ENCODE peak calls at places on chromosomes 2 and 18, in nine cellular contexts. E is fibroblast of lung, T is SK-N-SH, K is pancreas, O is adrenal gland, L is thyroid gland, C is A549, V is heart right ventricle, A is MM.1S. H is an unnamed sample.
A peak's percentile ranks its signal among the peaks of the same experiment; 100 is the strongest.

GRCh38 chr2:28427741-28428412 is 35.2 kb downstream of the FOSL2 start:
- DNase-seq in E (no peak), T (no peak), K (no peak), O (no peak), L (no peak), C (no peak), V (no peak), A (no peak), H (no peak)

GRCh38 chr18:12373032-12373770 is 3.8 kb downstream of the AFG3L2 start:
- DNase-seq in E (peak; percentile 64), T (no peak), K (no peak), O (no peak), L (no peak), C (no peak), V (no peak), A (no peak), H (peak; percentile 47)

GRCh38 chr2:26035110-26035728 is 1.3 kb downstream of the RAB10 start:
- DNase-seq in E (no peak), T (peak; percentile 39), K (no peak), O (no peak), L (no peak), C (no peak), V (no peak), A (no peak), H (no peak)

GRCh38 chr2:225462945-225463344 is 63.4 kb downstream of the NYAP2 start:
- DNase-seq in E (no peak), T (no peak), K (no peak), O (no peak), L (no peak), C (no peak), V (no peak), A (no peak), H (peak; percentile 45)

GRCh38 chr2:221255862-221256261 is 316.2 kb downstream of the EPHA4 start:
- DNase-seq in E (no peak), T (no peak), K (no peak), O (no peak), L (peak; percentile 15), C (no peak), V (no peak), A (no peak), H (no peak)

GRCh38 chr2:172740871-172741270 is 5.2 kb downstream of the RAPGEF4 start:
- DNase-seq in E (no peak), T (no peak), K (no peak), O (no peak), L (no peak), C (no peak), V (no peak), A (no peak), H (no peak)

GRCh38 chr18:48540329-48541025 is 1.6 kb downstream of the CTIF start:
- DNase-seq in E (peak; percentile 63), T (peak; percentile 81), K (peak; percentile 84), O (peak; percentile 60), L (peak; percentile 57), C (peak; percentile 67), V (peak; percentile 65), A (peak; percentile 64), H (peak; percentile 50)

GRCh38 chr2:105747997-105748396 is 3.3 kb downstream of the NCK2 start:
- DNase-seq in E (no peak), T (no peak), K (no peak), O (no peak), L (no peak), C (no peak), V (no peak), A (no peak), H (no peak)

GRCh38 chr2:123953848-123954247 is 71.2 kb upstream of the CNTNAP5 start:
- DNase-seq in E (peak; percentile 17), T (no peak), K (no peak), O (no peak), L (no peak), C (no peak), V (no peak), A (no peak), H (peak; percentile 20)

GRCh38 chr2:235560345-235560744 is 66.5 kb downstream of the AGAP1 start:
- DNase-seq in E (no peak), T (no peak), K (no peak), O (no peak), L (no peak), C (no peak), V (no peak), A (no peak), H (no peak)

GRCh38 chr2:128536925-128537620 is 218.4 kb upstream of the HS6ST1 start:
- DNase-seq in E (peak; percentile 98), T (no peak), K (no peak), O (peak; percentile 58), L (no peak), C (peak; percentile 27), V (no peak), A (no peak), H (peak; percentile 97)

GRCh38 chr2:64525323-64525625 is 1.1 kb downstream of the AFTPH start:
- DNase-seq in E (peak; percentile 37), T (no peak), K (no peak), O (no peak), L (no peak), C (no peak), V (no peak), A (peak; percentile 24), H (peak; percentile 30)

GRCh38 chr2:239639366-239640185 is 238.8 kb upstream of the HDAC4 start:
- DNase-seq in E (no peak), T (no peak), K (no peak), O (no peak), L (no peak), C (no peak), V (no peak), A (no peak), H (no peak)

GRCh38 chr18:59737776-59738295 is 40.6 kb upstream of the CCBE1 start:
- DNase-seq in E (no peak), T (no peak), K (no peak), O (no peak), L (no peak), C (no peak), V (no peak), A (no peak), H (no peak)

GRCh38 chr2:9071584-9072124 is 68.2 kb upstream of the MBOAT2 start:
- DNase-seq in E (no peak), T (no peak), K (no peak), O (no peak), L (no peak), C (peak; percentile 43), V (no peak), A (no peak), H (no peak)

GRCh38 chr2:69424410-69424809 is 12.8 kb downstream of the NFU1 start:
- DNase-seq in E (no peak), T (no peak), K (no peak), O (no peak), L (no peak), C (no peak), V (no peak), A (no peak), H (no peak)

GRCh38 chr2:69422198-69422597 is 15.0 kb downstream of the NFU1 start:
- DNase-seq in E (no peak), T (no peak), K (no peak), O (no peak), L (no peak), C (no peak), V (no peak), A (no peak), H (peak; percentile 28)
- H3K4me3 ChIP-seq in E (no peak overlapping the region), T (no peak overlapping the region), K (no peak overlapping the region), O (no peak overlapping the region), L (no peak overlapping the region), C (no peak overlapping the region), V (no peak overlapping the region), A (no peak overlapping the region), H (no peak overlapping the region)

GRCh38 chr18:69638056-69638455 is 237.4 kb downstream of the DOK6 start:
- DNase-seq in E (no peak), T (no peak), K (no peak), O (no peak), L (no peak), C (no peak), V (no peak), A (no peak), H (no peak)

GRCh38 chr18:69635482-69635881 is 234.8 kb downstream of the DOK6 start:
- DNase-seq in E (no peak), T (no peak), K (no peak), O (no peak), L (no peak), C (no peak), V (no peak), A (no peak), H (no peak)

GRCh38 chr18:69631281-69631680 is 230.6 kb downstream of the DOK6 start:
- DNase-seq in E (peak; percentile 37), T (no peak), K (no peak), O (no peak), L (no peak), C (no peak), V (no peak), A (no peak), H (no peak)

DNA sequence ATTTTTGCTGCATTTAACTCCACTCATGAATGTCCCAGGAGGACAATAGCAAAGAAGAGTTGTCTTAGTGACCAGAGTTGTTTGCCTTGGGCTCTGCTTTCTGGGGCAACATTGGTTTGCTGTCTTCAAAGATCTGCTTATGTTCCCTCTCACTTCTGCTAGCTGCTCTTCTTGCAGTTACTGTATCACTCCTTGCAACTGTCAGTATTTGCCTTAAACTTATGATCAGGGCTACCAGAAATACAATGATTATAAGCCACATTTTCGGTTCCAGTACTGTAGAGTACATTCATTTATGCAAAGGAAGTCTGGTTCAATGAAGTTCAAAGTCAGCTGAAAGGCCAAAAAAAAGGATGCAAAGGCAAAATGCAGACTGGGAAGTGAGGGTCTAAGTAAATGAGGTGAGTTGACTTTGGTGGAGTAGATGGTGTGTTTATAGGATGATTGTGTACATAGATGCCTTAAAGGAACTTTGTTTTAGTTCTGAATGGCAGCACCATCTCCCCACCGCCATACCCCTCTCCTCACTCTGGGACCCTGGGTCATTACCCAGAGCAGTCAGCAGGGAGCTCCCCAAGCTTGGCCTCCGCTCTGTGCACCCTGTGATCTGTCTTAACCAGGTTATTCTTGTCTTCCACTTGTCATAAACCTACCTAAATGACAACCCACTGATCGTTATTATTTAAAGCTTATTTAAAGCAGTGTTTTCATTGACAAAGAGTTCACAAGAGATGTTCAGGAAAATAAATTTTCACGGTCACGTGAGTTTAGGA is 236.0 kb downstream of the DOK6 start:
- DNase-seq in E (no peak), T (no peak), K (no peak), O (no peak), L (no peak), C (no peak), V (peak; percentile 16), A (no peak), H (peak; percentile 9)
- TF ChIP-seq CTCF in E (no peak), T (peak; percentile 26), K (no peak), O (no peak), L (peak; percentile 28), C (no peak), V (peak; percentile 10), A (no peak), H (peak; percentile 55)

DNA sequence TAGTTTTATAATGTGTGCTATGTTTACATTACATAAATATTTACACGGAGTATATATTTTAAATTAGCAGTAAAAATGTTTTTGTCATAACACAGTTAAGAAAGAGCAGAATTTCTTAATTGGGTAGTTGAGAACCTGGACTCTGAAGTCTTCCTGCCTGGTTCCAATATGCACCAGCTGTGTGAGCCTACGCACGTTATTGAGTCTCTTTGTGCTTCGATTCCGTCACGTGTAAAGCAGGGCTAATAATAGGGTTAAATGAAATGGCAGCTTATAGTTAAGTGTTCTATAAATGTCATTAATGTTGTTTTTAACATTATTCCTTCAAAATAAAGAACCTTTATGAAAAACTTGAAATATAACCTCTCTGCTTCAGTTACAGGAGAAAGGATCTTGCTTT is 1.2 kb upstream of the CCDC88A start:
- DNase-seq in E (no peak), T (no peak), K (no peak), O (no peak), L (no peak), C (no peak), V (no peak), A (no peak), H (no peak)
- H3K4me3 ChIP-seq in E (peak overlapping the region; percentile 84), T (no peak overlapping the region), K (no peak overlapping the region), O (no peak overlapping the region), L (no peak overlapping the region), C (peak overlapping the region; percentile 70), V (peak overlapping the region; percentile 85), A (peak overlapping the region; percentile 75), H (no peak overlapping the region)

GRCh38 chr18:30376515-30376914 is 666.0 kb downstream of the DSC3 start:
- DNase-seq in E (no peak), T (no peak), K (no peak), O (no peak), L (no peak), C (peak; percentile 10), V (no peak), A (no peak), H (no peak)
- TF ChIP-seq CTCF in E (no peak), T (peak; percentile 44), K (no peak), O (no peak), L (no peak), C (no peak), V (no peak), A (no peak), H (no peak)